ENCODE peak calls at places on chromosomes 4 and X, in nine cellular contexts. One of them, this sample, is unnamed.

GRCh38 chr4:148444296-148445070 is 2.3 kb upstream of the NR3C2 start:
- DNase-seq in astrocyte of the cerebellum: no peak
- DNase-seq in activated naive CD4-positive, alpha-beta T cell treated with anti-CD3 and anti-CD28 coated beads, Interleukin-2, amount 10 ng/mL, durations not matched to agents 7 days and 5 days: peak
- DNase-seq in NT2/D1: no peak
- DNase-seq in NCI-H1048: no peak
- DNase-seq in BJ: no peak
- DNase-seq in G401: peak
- DNase-seq in naive thymus-derived CD4-positive, alpha-beta T cell: peak
- DNase-seq in NCI-H748 treated with DMSO at 0.1 percent for 48 hours: no peak
- DNase-seq in this sample: no peak

GRCh38 chr4:5711479-5712184 is 631 bp downstream of the EVC start:
- DNase-seq in astrocyte of the cerebellum: no peak
- DNase-seq in activated naive CD4-positive, alpha-beta T cell treated with anti-CD3 and anti-CD28 coated beads, Interleukin-2, amount 10 ng/mL, durations not matched to agents 7 days and 5 days: no peak
- DNase-seq in NT2/D1: no peak
- DNase-seq in NCI-H1048: no peak
- DNase-seq in BJ: no peak
- DNase-seq in G401: no peak
- DNase-seq in naive thymus-derived CD4-positive, alpha-beta T cell: no peak
- DNase-seq in NCI-H748 treated with DMSO at 0.1 percent for 48 hours: no peak
- DNase-seq in this sample: no peak

GRCh38 chrX:44828008-44828605 is 15.7 kb upstream of the DUSP21 start:
- DNase-seq in astrocyte of the cerebellum: peak
- DNase-seq in activated naive CD4-positive, alpha-beta T cell treated with anti-CD3 and anti-CD28 coated beads, Interleukin-2, amount 10 ng/mL, durations not matched to agents 7 days and 5 days: no peak
- DNase-seq in NT2/D1: no peak
- DNase-seq in NCI-H1048: no peak
- DNase-seq in BJ: peak
- DNase-seq in G401: peak
- DNase-seq in naive thymus-derived CD4-positive, alpha-beta T cell: no peak
- DNase-seq in NCI-H748 treated with DMSO at 0.1 percent for 48 hours: no peak
- DNase-seq in this sample: no peak

GRCh38 chrX:12494400-12495138 is 296.6 kb upstream of the PRPS2 start:
- DNase-seq in astrocyte of the cerebellum: no peak
- DNase-seq in activated naive CD4-positive, alpha-beta T cell treated with anti-CD3 and anti-CD28 coated beads, Interleukin-2, amount 10 ng/mL, durations not matched to agents 7 days and 5 days: no peak
- DNase-seq in NT2/D1: no peak
- DNase-seq in NCI-H1048: no peak
- DNase-seq in BJ: no peak
- DNase-seq in G401: no peak
- DNase-seq in naive thymus-derived CD4-positive, alpha-beta T cell: no peak
- DNase-seq in NCI-H748 treated with DMSO at 0.1 percent for 48 hours: no peak
- DNase-seq in this sample: no peak

GRCh38 chr4:166308589-166308988 is 435.6 kb downstream of the TLL1 start:
- DNase-seq in astrocyte of the cerebellum: no peak
- DNase-seq in activated naive CD4-positive, alpha-beta T cell treated with anti-CD3 and anti-CD28 coated beads, Interleukin-2, amount 10 ng/mL, durations not matched to agents 7 days and 5 days: no peak
- DNase-seq in NT2/D1: no peak
- DNase-seq in NCI-H1048: no peak
- DNase-seq in BJ: no peak
- DNase-seq in G401: no peak
- DNase-seq in naive thymus-derived CD4-positive, alpha-beta T cell: no peak
- DNase-seq in NCI-H748 treated with DMSO at 0.1 percent for 48 hours: no peak
- DNase-seq in this sample: no peak

GRCh38 chrX:139532834-139533233 is 2.3 kb downstream of the F9 start:
- DNase-seq in astrocyte of the cerebellum: no peak
- DNase-seq in activated naive CD4-positive, alpha-beta T cell treated with anti-CD3 and anti-CD28 coated beads, Interleukin-2, amount 10 ng/mL, durations not matched to agents 7 days and 5 days: no peak
- DNase-seq in NT2/D1: no peak
- DNase-seq in NCI-H1048: no peak
- DNase-seq in BJ: no peak
- DNase-seq in G401: no peak
- DNase-seq in naive thymus-derived CD4-positive, alpha-beta T cell: no peak
- DNase-seq in NCI-H748 treated with DMSO at 0.1 percent for 48 hours: no peak
- DNase-seq in this sample: no peak

GRCh38 chr4:13103382-13104015 is 380.6 kb downstream of the RAB28 start:
- DNase-seq in astrocyte of the cerebellum: no peak
- DNase-seq in activated naive CD4-positive, alpha-beta T cell treated with anti-CD3 and anti-CD28 coated beads, Interleukin-2, amount 10 ng/mL, durations not matched to agents 7 days and 5 days: no peak
- DNase-seq in NT2/D1: no peak
- DNase-seq in NCI-H1048: no peak
- DNase-seq in BJ: no peak
- DNase-seq in G401: no peak
- DNase-seq in naive thymus-derived CD4-positive, alpha-beta T cell: no peak
- DNase-seq in NCI-H748 treated with DMSO at 0.1 percent for 48 hours: no peak
- DNase-seq in this sample: no peak

GRCh38 chr4:176988226-176988625 is 195.5 kb upstream of the VEGFC start:
- DNase-seq in astrocyte of the cerebellum: peak
- DNase-seq in activated naive CD4-positive, alpha-beta T cell treated with anti-CD3 and anti-CD28 coated beads, Interleukin-2, amount 10 ng/mL, durations not matched to agents 7 days and 5 days: no peak
- DNase-seq in NT2/D1: no peak
- DNase-seq in NCI-H1048: no peak
- DNase-seq in BJ: peak
- DNase-seq in G401: no peak
- DNase-seq in naive thymus-derived CD4-positive, alpha-beta T cell: no peak
- DNase-seq in NCI-H748 treated with DMSO at 0.1 percent for 48 hours: peak
- DNase-seq in this sample: no peak

GRCh38 chrX:10243056-10243455 is 86.3 kb downstream of the CLCN4 start:
- DNase-seq in astrocyte of the cerebellum: no peak
- DNase-seq in activated naive CD4-positive, alpha-beta T cell treated with anti-CD3 and anti-CD28 coated beads, Interleukin-2, amount 10 ng/mL, durations not matched to agents 7 days and 5 days: no peak
- DNase-seq in NT2/D1: no peak
- DNase-seq in NCI-H1048: no peak
- DNase-seq in BJ: no peak
- DNase-seq in G401: no peak
- DNase-seq in naive thymus-derived CD4-positive, alpha-beta T cell: no peak
- DNase-seq in NCI-H748 treated with DMSO at 0.1 percent for 48 hours: peak
- DNase-seq in this sample: no peak